ENCODE peak calls at places on chromosomes 11 and 22, in five cellular contexts. Z is stomach, E is endodermal cell, Y is fibroblast of lung, K is sigmoid colon. C is an unnamed sample.

GRCh38 chr11:61752925-61753551 is 602 bp downstream of the MYRF start:
- DNase-seq in Z (no peak), E (no peak), Y (no peak), K (no peak), C (no peak)

GRCh38 chr11:116412118-116412889 is 360.5 kb downstream of the BUD13 start:
- DNase-seq in Z (no peak), E (no peak), Y (no peak), K (no peak), C (no peak)

GRCh38 chr11:67022961-67023956 is at the start of gene SYT12:
- DNase-seq in Z (no peak), E (peak; percentile 73), Y (no peak), K (no peak), C (no peak)

GRCh38 chr11:121426476-121427454 is 25.3 kb upstream of the SORL1 start:
- DNase-seq in Z (peak; percentile 56), E (peak; percentile 86), Y (no peak), K (peak; percentile 67), C (no peak)

GRCh38 chr22:31040542-31041398 is 40.3 kb upstream of the SMTN start:
- DNase-seq in Z (no peak), E (no peak), Y (no peak), K (peak; percentile 67), C (no peak)

GRCh38 chr11:71580057-71581003 is 2.3 kb downstream of the KRTAP5-11 start:
- DNase-seq in Z (peak; percentile 76), E (peak; percentile 84), Y (peak; percentile 75), K (peak; percentile 76), C (peak; percentile 81)

GRCh38 chr11:46237248-46238077 is 40.0 kb upstream of the CREB3L1 start:
- DNase-seq in Z (peak; percentile 42), E (peak; percentile 88), Y (peak; percentile 87), K (peak; percentile 84), C (peak; percentile 23)

GRCh38 chr22:33539902-33540751 is 380.1 kb downstream of the LARGE1 start:
- DNase-seq in Z (peak; percentile 86), E (no peak), Y (peak; percentile 12), K (peak; percentile 90), C (no peak)

GRCh38 chr22:19882446-19883381 is 28.0 kb upstream of the GNB1L start:
- DNase-seq in Z (no peak), E (peak; percentile 45), Y (no peak), K (peak; percentile 51), C (peak; percentile 53)

GRCh38 chr11:92340839-92341238 is 116.2 kb downstream of the FAT3 start:
- DNase-seq in Z (no peak), E (peak; percentile 89), Y (peak; percentile 24), K (no peak), C (peak; percentile 11)

GRCh38 chr11:18383388-18384156 is 10.8 kb upstream of the LDHA start:
- DNase-seq in Z (peak; percentile 76), E (peak; percentile 75), Y (peak; percentile 98), K (peak; percentile 93), C (peak; percentile 83)

GRCh38 chr11:819943-820649 is 1.4 kb downstream of the PNPLA2 start:
- DNase-seq in Z (peak; percentile 97), E (peak; percentile 94), Y (peak; percentile 57), K (peak; percentile 96), C (peak; percentile 86)

DNA sequence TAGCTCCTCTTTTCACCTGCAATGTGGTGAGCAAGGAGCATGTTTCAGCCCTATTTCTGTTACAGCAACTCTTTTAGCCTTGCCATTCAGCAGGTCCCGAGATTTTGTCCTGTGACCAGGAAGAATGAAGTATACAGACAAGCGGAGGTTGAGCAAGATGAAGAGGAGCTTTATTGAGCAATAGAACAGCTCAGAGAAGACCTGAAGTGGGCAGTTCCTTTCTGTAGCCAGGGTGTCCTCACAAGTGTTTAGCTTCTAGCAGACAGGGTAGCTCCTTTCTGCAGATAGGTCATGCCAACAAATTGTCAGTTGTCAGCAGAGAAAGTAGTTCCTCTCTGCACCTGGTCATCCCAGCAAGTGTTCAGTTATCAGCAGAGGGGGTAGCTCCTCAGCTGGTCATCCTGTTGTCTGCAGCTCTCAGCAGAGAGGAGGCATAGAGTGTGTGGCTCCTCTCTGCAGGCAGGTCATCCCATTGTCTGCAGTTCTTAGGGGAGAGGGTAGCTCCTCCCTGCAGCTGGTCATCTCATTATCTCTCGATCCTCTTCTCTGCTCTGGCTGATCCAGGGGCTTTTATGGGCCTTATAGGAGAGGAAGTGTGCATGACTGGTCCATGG is 5.4 kb upstream of the OR56A4 start:
- DNase-seq in Z (no peak), E (no peak), Y (no peak), K (no peak), C (no peak)
- H3K27me3 ChIP-seq in Z (no peaks in the 10 kb centered on the region), E (peaks cover 12% of the 10 kb centered on the region), Y (no peaks in the 10 kb centered on the region), K (no peaks in the 10 kb centered on the region), C (no peaks in the 10 kb centered on the region)

GRCh38 chr11:111733009-111733408 is 33.2 kb downstream of the PPP2R1B start:
- DNase-seq in Z (no peak), E (no peak), Y (peak; percentile 73), K (peak; percentile 84), C (no peak)
- H3K27me3 ChIP-seq in Z (no peaks in the 10 kb centered on the region), E (no peaks in the 10 kb centered on the region), Y (no peaks in the 10 kb centered on the region), K (no peaks in the 10 kb centered on the region), C (no peaks in the 10 kb centered on the region)

GRCh38 chr11:119363874-119364590 is 17.5 kb downstream of the USP2 start:
- DNase-seq in Z (peak; percentile 70), E (peak; percentile 86), Y (no peak), K (peak; percentile 81), C (no peak)
- H3K27me3 ChIP-seq in Z (peaks cover 20% of the 10 kb centered on the region), E (peaks cover 14% of the 10 kb centered on the region), Y (peaks cover 6% of the 10 kb centered on the region), K (no peaks in the 10 kb centered on the region), C (no peaks in the 10 kb centered on the region)

GRCh38 chr11:35418847-35419712 is at the start of gene SLC1A2:
- DNase-seq in Z (no peak), E (peak; percentile 80), Y (no peak), K (no peak), C (no peak)
- H3K27me3 ChIP-seq in Z (peaks cover 36% of the 10 kb centered on the region), E (peaks cover 87% of the 10 kb centered on the region), Y (peaks cover 16% of the 10 kb centered on the region), K (peaks cover 17% of the 10 kb centered on the region), C (peaks cover 8% of the 10 kb centered on the region)

GRCh38 chr11:118148877-118149276 is 3.7 kb downstream of the SCN4B start:
- DNase-seq in Z (no peak), E (no peak), Y (no peak), K (no peak), C (no peak)
- H3K27me3 ChIP-seq in Z (peaks cover 25% of the 10 kb centered on the region), E (peaks cover 94% of the 10 kb centered on the region), Y (peaks cover 35% of the 10 kb centered on the region), K (peaks cover 7% of the 10 kb centered on the region), C (peaks cover 8% of the 10 kb centered on the region)

GRCh38 chr11:74731301-74732094 is at the start of gene CHRDL2:
- DNase-seq in Z (no peak), E (peak; percentile 74), Y (no peak), K (no peak), C (no peak)

GRCh38 chr11:74725701-74726100 is 5.5 kb downstream of the CHRDL2 start:
- DNase-seq in Z (no peak), E (peak; percentile 35), Y (peak; percentile 27), K (no peak), C (peak; percentile 13)

GRCh38 chr11:74730601-74731260 is 495 bp downstream of the CHRDL2 start:
- DNase-seq in Z (no peak), E (peak; percentile 70), Y (no peak), K (no peak), C (no peak)

GRCh38 chr11:74726547-74727182 is 4.6 kb downstream of the CHRDL2 start:
- DNase-seq in Z (peak; percentile 80), E (peak; percentile 90), Y (peak; percentile 80), K (peak; percentile 93), C (peak; percentile 95)

DNA sequence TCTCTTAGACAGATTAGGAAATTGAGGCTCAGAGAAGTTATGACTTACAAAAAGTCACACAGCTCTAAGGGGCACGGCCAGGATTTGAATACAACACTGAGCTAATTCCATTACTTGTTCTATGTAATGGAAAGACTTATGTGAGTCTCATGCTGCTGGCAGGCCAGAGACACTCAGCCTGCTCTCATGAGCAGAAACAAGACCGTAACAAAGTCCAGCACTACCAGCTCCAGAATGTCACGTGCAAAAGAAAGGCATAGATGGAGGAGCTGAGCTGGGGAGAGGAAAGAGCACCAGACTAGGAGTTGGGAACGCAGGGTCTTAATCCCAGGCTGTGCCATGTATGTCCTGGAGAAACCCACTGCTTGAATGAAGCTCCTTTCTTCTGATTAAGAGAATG is 1.8 kb downstream of the CHRDL2 start:
- DNase-seq in Z (no peak), E (no peak), Y (no peak), K (peak; percentile 82), C (no peak)
- H3K27me3 ChIP-seq in Z (peaks cover 22% of the 10 kb centered on the region), E (peaks cover 72% of the 10 kb centered on the region), Y (peaks cover 47% of the 10 kb centered on the region), K (no peaks in the 10 kb centered on the region), C (no peaks in the 10 kb centered on the region)

C was measured in SJCRH30.